ENCODE peak calls at places on chromosomes 4 and X, in six cellular contexts. One of them, this sample, is unnamed.

GRCh38 chrX:120302434-120302833 is 8.8 kb downstream of the TMEM255A start:
- DNase-seq in cardiac muscle cell: peak; percentile 40
- DNase-seq in psoas muscle: no peak
- DNase-seq in colonic mucosa: peak; percentile 26
- DNase-seq in spleen: peak; percentile 91
- DNase-seq in suprapubic skin: no peak
- DNase-seq in this sample: no peak

GRCh38 chr4:119337010-119337409 is 15.1 kb upstream of the FABP2 start:
- DNase-seq in cardiac muscle cell: no peak
- DNase-seq in psoas muscle: no peak
- DNase-seq in colonic mucosa: no peak
- DNase-seq in spleen: no peak
- DNase-seq in suprapubic skin: no peak
- DNase-seq in this sample: no peak

GRCh38 chrX:136652822-136653723 is 5.1 kb downstream of the CD40LG start:
- DNase-seq in cardiac muscle cell: no peak
- DNase-seq in psoas muscle: peak; percentile 27
- DNase-seq in colonic mucosa: no peak
- DNase-seq in spleen: no peak
- DNase-seq in suprapubic skin: no peak
- DNase-seq in this sample: no peak

GRCh38 chr4:98474408-98474844 is 184.0 kb downstream of the TSPAN5 start:
- DNase-seq in cardiac muscle cell: no peak
- DNase-seq in psoas muscle: no peak
- DNase-seq in colonic mucosa: no peak
- DNase-seq in spleen: no peak
- DNase-seq in suprapubic skin: no peak
- DNase-seq in this sample: no peak

GRCh38 chrX:103183912-103184311 is 31.0 kb upstream of the BEX4 start:
- DNase-seq in cardiac muscle cell: no peak
- DNase-seq in psoas muscle: no peak
- DNase-seq in colonic mucosa: no peak
- DNase-seq in spleen: no peak
- DNase-seq in suprapubic skin: no peak
- DNase-seq in this sample: no peak

GRCh38 chr4:3854661-3855060 is 88.5 kb downstream of the ADRA2C start:
- DNase-seq in cardiac muscle cell: no peak
- DNase-seq in psoas muscle: no peak
- DNase-seq in colonic mucosa: no peak
- DNase-seq in spleen: no peak
- DNase-seq in suprapubic skin: no peak
- DNase-seq in this sample: peak; percentile 61

GRCh38 chr4:113461281-113461680 is 300.3 kb downstream of the CAMK2D start:
- DNase-seq in cardiac muscle cell: no peak
- DNase-seq in psoas muscle: no peak
- DNase-seq in colonic mucosa: no peak
- DNase-seq in spleen: no peak
- DNase-seq in suprapubic skin: no peak
- DNase-seq in this sample: no peak

GRCh38 chr4:25001499-25001898 is 29.2 kb downstream of the LGI2 start:
- DNase-seq in cardiac muscle cell: no peak
- DNase-seq in psoas muscle: no peak
- DNase-seq in colonic mucosa: no peak
- DNase-seq in spleen: no peak
- DNase-seq in suprapubic skin: no peak
- DNase-seq in this sample: no peak

GRCh38 chrX:1593286-1594271 is 2.2 kb downstream of the AKAP17A start:
- DNase-seq in cardiac muscle cell: no peak
- DNase-seq in psoas muscle: no peak
- DNase-seq in colonic mucosa: no peak
- DNase-seq in spleen: peak; percentile 86
- DNase-seq in suprapubic skin: no peak
- DNase-seq in this sample: peak; percentile 77

GRCh38 chr4:123811763-123812390 is 415.3 kb downstream of the SPRY1 start:
- DNase-seq in cardiac muscle cell: no peak
- DNase-seq in psoas muscle: no peak
- DNase-seq in colonic mucosa: no peak
- DNase-seq in spleen: no peak
- DNase-seq in suprapubic skin: no peak
- DNase-seq in this sample: no peak

GRCh38 chr4:123807866-123808265 is 411.3 kb downstream of the SPRY1 start:
- DNase-seq in cardiac muscle cell: no peak
- DNase-seq in psoas muscle: no peak
- DNase-seq in colonic mucosa: no peak
- DNase-seq in spleen: no peak
- DNase-seq in suprapubic skin: no peak
- DNase-seq in this sample: no peak

GRCh38 chr4:123806057-123806456 is 409.5 kb downstream of the SPRY1 start:
- DNase-seq in cardiac muscle cell: no peak
- DNase-seq in psoas muscle: no peak
- DNase-seq in colonic mucosa: no peak
- DNase-seq in spleen: no peak
- DNase-seq in suprapubic skin: no peak
- DNase-seq in this sample: no peak

GRCh38 chr4:123807187-123807586 is 410.6 kb downstream of the SPRY1 start:
- DNase-seq in cardiac muscle cell: no peak
- DNase-seq in psoas muscle: no peak
- DNase-seq in colonic mucosa: no peak
- DNase-seq in spleen: no peak
- DNase-seq in suprapubic skin: no peak
- DNase-seq in this sample: no peak

GRCh38 chr4:123809864-123810263 is 413.3 kb downstream of the SPRY1 start:
- DNase-seq in cardiac muscle cell: no peak
- DNase-seq in psoas muscle: no peak
- DNase-seq in colonic mucosa: no peak
- DNase-seq in spleen: no peak
- DNase-seq in suprapubic skin: no peak
- DNase-seq in this sample: no peak
- TF ChIP-seq CTCF in cardiac muscle cell: no peak
- TF ChIP-seq CTCF in psoas muscle: no peak
- TF ChIP-seq CTCF in colonic mucosa: no peak
- TF ChIP-seq CTCF in spleen: no peak
- TF ChIP-seq CTCF in suprapubic skin: no peak
- TF ChIP-seq CTCF in this sample: no peak

GRCh38 chrX:66144258-66144657 is 19.8 kb upstream of the HEPH start:
- DNase-seq in cardiac muscle cell: no peak
- DNase-seq in psoas muscle: no peak
- DNase-seq in colonic mucosa: no peak
- DNase-seq in spleen: no peak
- DNase-seq in suprapubic skin: no peak
- DNase-seq in this sample: no peak
- H3K27me3 ChIP-seq in cardiac muscle cell: no peaks in the 10 kb centered on the region
- H3K27me3 ChIP-seq in psoas muscle: no peaks in the 10 kb centered on the region
- H3K27me3 ChIP-seq in colonic mucosa: no peaks in the 10 kb centered on the region
- H3K27me3 ChIP-seq in spleen: peaks cover 20% of the 10 kb centered on the region
- H3K27me3 ChIP-seq in suprapubic skin: no peaks in the 10 kb centered on the region
- H3K27me3 ChIP-seq in this sample: no peaks in the 10 kb centered on the region

DNA sequence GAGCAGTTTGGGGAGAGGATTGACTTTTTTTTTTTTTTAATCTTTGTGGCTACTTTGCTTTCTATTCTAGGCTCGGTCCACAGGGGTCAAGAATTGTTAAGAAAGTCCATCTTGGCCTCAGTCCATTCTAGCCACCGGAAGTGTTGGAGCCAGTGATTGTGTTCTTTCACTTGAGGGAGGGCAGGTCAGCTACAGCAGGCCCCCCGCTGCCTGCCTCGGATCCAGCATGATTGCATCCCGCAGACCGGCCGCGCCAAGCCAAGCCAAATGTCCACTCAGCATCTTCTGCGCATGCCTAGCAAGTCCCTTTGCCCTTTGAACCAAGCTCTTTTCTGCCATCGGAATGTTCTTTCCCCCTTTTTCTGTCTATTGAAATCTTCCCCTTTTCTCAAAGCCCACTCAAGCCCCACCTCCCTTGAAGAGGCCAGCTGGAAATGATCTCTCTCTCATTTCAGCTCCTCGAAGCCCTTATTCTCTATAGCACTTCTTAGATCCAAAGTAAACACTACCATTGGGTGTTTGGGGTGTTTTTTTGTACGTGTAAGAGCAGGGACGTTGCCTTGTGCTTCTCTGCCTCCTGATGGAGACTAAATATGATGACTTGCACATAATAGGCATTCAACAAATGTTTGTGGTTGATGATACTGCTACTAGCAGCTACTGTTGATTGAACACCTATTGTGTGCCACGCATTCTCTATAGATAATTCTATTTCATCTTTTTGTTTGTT is 147.8 kb upstream of the BCOR start:
- DNase-seq in cardiac muscle cell: no peak
- DNase-seq in psoas muscle: no peak
- DNase-seq in colonic mucosa: no peak
- DNase-seq in spleen: no peak
- DNase-seq in suprapubic skin: no peak
- DNase-seq in this sample: no peak
- TF ChIP-seq CTCF in cardiac muscle cell: no peak
- TF ChIP-seq CTCF in psoas muscle: no peak
- TF ChIP-seq CTCF in colonic mucosa: no peak
- TF ChIP-seq CTCF in spleen: no peak
- TF ChIP-seq CTCF in suprapubic skin: no peak
- TF ChIP-seq CTCF in this sample: no peak

GRCh38 chr4:80199004-80199579 is 1.8 kb downstream of the PRDM8 start:
- DNase-seq in cardiac muscle cell: no peak
- DNase-seq in psoas muscle: no peak
- DNase-seq in colonic mucosa: no peak
- DNase-seq in spleen: no peak
- DNase-seq in suprapubic skin: no peak
- DNase-seq in this sample: no peak
- H3K27me3 ChIP-seq in cardiac muscle cell: peaks cover 100% of the 10 kb centered on the region
- H3K27me3 ChIP-seq in psoas muscle: peaks cover 19% of the 10 kb centered on the region
- H3K27me3 ChIP-seq in colonic mucosa: peaks cover 23% of the 10 kb centered on the region
- H3K27me3 ChIP-seq in spleen: peaks cover 65% of the 10 kb centered on the region
- H3K27me3 ChIP-seq in suprapubic skin: peaks cover 83% of the 10 kb centered on the region
- H3K27me3 ChIP-seq in this sample: peaks cover 100% of the 10 kb centered on the region

DNA sequence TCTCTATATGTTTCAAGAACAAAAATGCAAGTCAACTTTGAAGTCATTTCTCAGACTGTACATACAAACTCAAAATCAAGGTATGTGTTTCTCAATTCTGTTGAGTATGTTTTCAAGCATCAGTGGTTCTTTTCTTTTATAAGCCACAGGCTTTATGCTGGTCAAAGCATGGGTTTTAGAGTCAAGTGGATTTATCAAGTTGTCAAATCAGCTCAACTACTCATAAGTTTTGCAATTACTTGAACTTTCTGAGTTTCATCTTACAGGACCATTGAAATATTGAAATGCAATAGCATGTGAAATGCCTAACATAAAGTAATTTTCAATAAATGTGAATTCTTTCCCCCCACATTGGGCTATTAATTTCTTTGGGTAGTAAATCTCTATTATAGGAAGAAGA is 239.9 kb upstream of the DKK2 start:
- DNase-seq in cardiac muscle cell: no peak
- DNase-seq in psoas muscle: no peak
- DNase-seq in colonic mucosa: no peak
- DNase-seq in spleen: no peak
- DNase-seq in suprapubic skin: no peak
- DNase-seq in this sample: no peak
- TF ChIP-seq CTCF in cardiac muscle cell: no peak
- TF ChIP-seq CTCF in psoas muscle: no peak
- TF ChIP-seq CTCF in colonic mucosa: no peak
- TF ChIP-seq CTCF in spleen: no peak
- TF ChIP-seq CTCF in suprapubic skin: no peak
- TF ChIP-seq CTCF in this sample: no peak

GRCh38 chr4:23894021-23894420 is 4.2 kb upstream of the PPARGC1A start:
- DNase-seq in cardiac muscle cell: no peak
- DNase-seq in psoas muscle: no peak
- DNase-seq in colonic mucosa: no peak
- DNase-seq in spleen: no peak
- DNase-seq in suprapubic skin: no peak
- DNase-seq in this sample: no peak
- H3K27me3 ChIP-seq in cardiac muscle cell: no peaks in the 10 kb centered on the region
- H3K27me3 ChIP-seq in psoas muscle: no peaks in the 10 kb centered on the region
- H3K27me3 ChIP-seq in colonic mucosa: no peaks in the 10 kb centered on the region
- H3K27me3 ChIP-seq in spleen: peaks cover 1% of the 10 kb centered on the region
- H3K27me3 ChIP-seq in suprapubic skin: no peaks in the 10 kb centered on the region
- H3K27me3 ChIP-seq in this sample: peaks cover 3% of the 10 kb centered on the region

This sample was measured in left lung.